ENCODE peak calls at places on chromosomes 11 and 22, in seven cellular contexts. E, I, A, P, T, S and B are unnamed samples.

GRCh38 chr11:113991170-113991569 is 16.3 kb downstream of the HTR3A start:
- DNase-seq in E (peak; percentile 8), I (peak; percentile 73), A (peak; percentile 52), P (peak; percentile 61), T (peak; percentile 85), S (peak; percentile 42), B (peak; percentile 69)

GRCh38 chr11:65636108-65636809 is 1.6 kb upstream of the SIPA1 start:
- DNase-seq in E (no peak), I (no peak), A (no peak), P (no peak), T (no peak), S (no peak), B (no peak)

GRCh38 chr11:36309779-36310178 is 13.7 kb downstream of the PRR5L start:
- DNase-seq in E (peak; percentile 10), I (no peak), A (no peak), P (no peak), T (no peak), S (no peak), B (no peak)

GRCh38 chr11:1829039-1829820 is 5.6 kb upstream of the SYT8 start:
- DNase-seq in E (peak; percentile 43), I (no peak), A (peak; percentile 49), P (no peak), T (no peak), S (peak; percentile 52), B (no peak)

GRCh38 chr22:50078761-50079160 is 6.5 kb downstream of the MLC1 start:
- DNase-seq in E (no peak), I (no peak), A (no peak), P (no peak), T (no peak), S (no peak), B (no peak)

GRCh38 chr11:134312807-134313206 is 19.0 kb upstream of the GLB1L2 start:
- DNase-seq in E (no peak), I (no peak), A (no peak), P (no peak), T (no peak), S (no peak), B (no peak)

GRCh38 chr11:116217006-116217405 is 555.8 kb downstream of the BUD13 start:
- DNase-seq in E (peak; percentile 45), I (no peak), A (peak; percentile 15), P (no peak), T (no peak), S (peak; percentile 59), B (peak; percentile 63)

GRCh38 chr11:107916671-107917241 is 11.5 kb upstream of the RAB39A start:
- DNase-seq in E (no peak), I (no peak), A (no peak), P (peak; percentile 77), T (no peak), S (peak; percentile 50), B (no peak)

GRCh38 chr11:65657426-65657825 is 5.3 kb downstream of the RELA start:
- DNase-seq in E (no peak), I (no peak), A (no peak), P (no peak), T (no peak), S (no peak), B (no peak)

GRCh38 chr11:61054927-61055562 is 47.2 kb upstream of the CD5 start:
- DNase-seq in E (no peak), I (no peak), A (no peak), P (no peak), T (no peak), S (no peak), B (no peak)

GRCh38 chr11:45470151-45471001 is 184.2 kb upstream of the SYT13 start:
- DNase-seq in E (no peak), I (no peak), A (peak; percentile 16), P (no peak), T (no peak), S (no peak), B (no peak)

GRCh38 chr11:36407360-36407759 is 102.7 kb downstream of the TRAF6 start:
- DNase-seq in E (no peak), I (no peak), A (no peak), P (no peak), T (no peak), S (no peak), B (no peak)

GRCh38 chr11:61174275-61174674 is 13.0 kb upstream of the VPS37C start:
- DNase-seq in E (no peak), I (no peak), A (no peak), P (no peak), T (no peak), S (no peak), B (no peak)

GRCh38 chr11:115330693-115331482 is 173.3 kb downstream of the CADM1 start:
- DNase-seq in E (no peak), I (no peak), A (no peak), P (no peak), T (no peak), S (no peak), B (no peak)

GRCh38 chr11:63537293-63538101 is 889 bp downstream of the PLAAT4 start:
- DNase-seq in E (peak; percentile 4), I (no peak), A (no peak), P (no peak), T (no peak), S (no peak), B (no peak)

GRCh38 chr11:62497132-62497915 is 49.3 kb downstream of the AHNAK start:
- DNase-seq in E (peak; percentile 81), I (no peak), A (peak; percentile 76), P (peak; percentile 65), T (no peak), S (peak; percentile 64), B (peak; percentile 84)

GRCh38 chr22:35352214-35353111 is 28.4 kb upstream of the HMOX1 start:
- DNase-seq in E (no peak), I (no peak), A (no peak), P (peak; percentile 74), T (peak; percentile 76), S (peak; percentile 68), B (peak; percentile 68)

GRCh38 chr11:17914957-17915356 is 97.9 kb downstream of the SERGEF start:
- DNase-seq in E (no peak), I (no peak), A (no peak), P (no peak), T (no peak), S (no peak), B (no peak)

GRCh38 chr22:35736166-35736565 is 18.5 kb downstream of the APOL5 start:
- DNase-seq in E (no peak), I (no peak), A (no peak), P (no peak), T (no peak), S (no peak), B (no peak)

GRCh38 chr11:5380740-5381342 is 2.8 kb upstream of the OR51M1 start:
- DNase-seq in E (peak; percentile 77), I (peak; percentile 58), A (peak; percentile 70), P (peak; percentile 76), T (peak; percentile 70), S (peak; percentile 87), B (peak; percentile 86)

GRCh38 chr22:24225044-24225601 is 19.8 kb downstream of the GGT5 start:
- DNase-seq in E (no peak), I (no peak), A (no peak), P (no peak), T (no peak), S (no peak), B (no peak)

GRCh38 chr11:107882095-107882820 is 23.7 kb upstream of the SLC35F2 start:
- DNase-seq in E (no peak), I (no peak), A (no peak), P (no peak), T (no peak), S (peak; percentile 96), B (peak; percentile 13)

GRCh38 chr11:67248653-67249052 is 17.6 kb upstream of the GRK2 start:
- DNase-seq in E (no peak), I (no peak), A (no peak), P (no peak), T (no peak), S (peak; percentile 98), B (peak; percentile 37)

GRCh38 chr22:47647181-47647580 is 884.7 kb downstream of the TBC1D22A start:
- DNase-seq in E (no peak), I (no peak), A (no peak), P (no peak), T (no peak), S (no peak), B (no peak)
- H2AK5ac ChIP-seq in E (no peak overlapping the region), I (no peak overlapping the region), A (no peak overlapping the region), P (no peak overlapping the region), T (peak overlapping the region; percentile 41), S (no peak overlapping the region), B (no peak overlapping the region)

GRCh38 chr22:23157560-23158515 is 12.6 kb downstream of the RAB36 start:
- DNase-seq in E (no peak), I (no peak), A (no peak), P (no peak), T (no peak), S (no peak), B (no peak)
- H3K23ac ChIP-seq in E (no peak overlapping the region), I (peak overlapping the region; percentile 98), A (no peak overlapping the region), P (no peak overlapping the region), T (no peak overlapping the region), S (no peak overlapping the region), B (no peak overlapping the region)

DNA sequence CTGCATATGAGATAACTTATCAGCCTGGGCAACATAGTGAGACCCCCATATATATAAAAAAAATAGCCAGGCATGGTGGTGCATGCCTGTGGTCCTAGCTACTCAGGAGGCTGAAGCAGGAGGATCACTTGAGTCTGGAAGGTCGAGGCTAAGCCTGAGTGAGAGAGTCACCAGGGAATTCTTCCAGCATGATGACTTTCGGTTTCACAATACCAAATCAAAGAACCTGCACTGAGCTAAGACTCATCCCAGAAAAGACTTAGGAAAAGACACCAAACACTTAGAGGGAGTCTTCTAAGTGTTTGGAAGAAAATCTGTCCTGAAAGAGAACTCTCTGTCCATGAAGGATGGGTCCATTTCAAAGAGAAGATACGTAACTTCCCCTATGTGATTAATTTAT is 12.7 kb downstream of the STK33 start:
- DNase-seq in E (peak; percentile 30), I (no peak), A (peak; percentile 20), P (no peak), T (no peak), S (peak; percentile 54), B (peak; percentile 8)
- H2AK5ac ChIP-seq in E (no peak overlapping the region), I (no peak overlapping the region), A (no peak overlapping the region), P (no peak overlapping the region), T (no peak overlapping the region), S (no peak overlapping the region), B (no peak overlapping the region)

GRCh38 chr11:112394304-112394703 is 133.6 kb upstream of the PLET1 start:
- DNase-seq in E (no peak), I (no peak), A (no peak), P (no peak), T (no peak), S (no peak), B (no peak)

GRCh38 chr11:112388496-112388895 is 127.8 kb upstream of the PLET1 start:
- DNase-seq in E (no peak), I (no peak), A (no peak), P (no peak), T (no peak), S (no peak), B (no peak)

GRCh38 chr11:112392860-112393259 is 132.2 kb upstream of the PLET1 start:
- DNase-seq in E (no peak), I (no peak), A (no peak), P (no peak), T (no peak), S (no peak), B (no peak)

GRCh38 chr11:112396092-112396491 is 135.4 kb upstream of the PLET1 start:
- DNase-seq in E (no peak), I (no peak), A (no peak), P (no peak), T (no peak), S (no peak), B (no peak)

DNA sequence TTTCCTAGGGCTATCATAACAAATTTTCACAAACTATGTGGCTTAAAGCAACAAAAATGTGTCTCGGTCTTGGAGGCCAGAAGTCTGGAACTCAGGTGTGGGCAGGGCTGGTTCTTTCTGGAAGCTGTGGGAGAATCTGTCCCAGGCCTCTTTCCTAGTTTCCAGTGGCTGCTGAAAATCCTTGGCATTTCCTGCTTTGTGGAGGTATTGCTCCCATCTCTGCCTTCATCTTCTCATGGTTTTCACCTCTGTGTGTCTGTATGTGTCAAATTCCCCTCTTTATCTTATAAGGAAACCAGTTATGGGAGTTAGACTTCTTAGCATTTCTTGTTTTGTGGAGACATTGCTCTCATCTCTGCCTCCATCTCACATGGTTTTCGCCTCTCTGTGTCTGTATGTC is 130.4 kb upstream of the PLET1 start:
- DNase-seq in E (no peak), I (no peak), A (no peak), P (no peak), T (no peak), S (peak; percentile 89), B (no peak)
- H3K23ac ChIP-seq in E (no peak overlapping the region), I (no peak overlapping the region), A (no peak overlapping the region), P (no peak overlapping the region), T (no peak overlapping the region), S (no peak overlapping the region), B (no peak overlapping the region)